ENCODE peak calls at places on chromosomes 7 and 10, in nine cellular contexts. G is Peyer's patch, I is cardiac muscle cell, Y is psoas muscle, C is spleen, D is pancreas, L is tibial nerve, H is H7, O is esophagus muscularis mucosa. K is an unnamed sample.
A peak's percentile ranks its signal among the peaks of the same experiment; 100 is the strongest.

GRCh38 chr10:98684019-98684899 is 237.5 kb upstream of the HPS1 start:
- DNase-seq in G (no peak), I (no peak), Y (no peak), C (no peak), D (no peak), L (no peak), H (no peak), O (no peak), K (peak; percentile 22)

GRCh38 chr10:74419491-74420466 is 268.8 kb downstream of the ADK start:
- DNase-seq in G (no peak), I (peak; percentile 15), Y (no peak), C (no peak), D (no peak), L (no peak), H (peak; percentile 8), O (no peak), K (no peak)

GRCh38 chr7:7512861-7513597 is 22.6 kb downstream of the COL28A1 start:
- DNase-seq in G (no peak), I (no peak), Y (no peak), C (no peak), D (no peak), L (no peak), H (no peak), O (no peak), K (no peak)

GRCh38 chr10:133151528-133151927 is 8.5 kb upstream of the KNDC1 start:
- DNase-seq in G (peak; percentile 10), I (no peak), Y (no peak), C (no peak), D (no peak), L (no peak), H (peak; percentile 90), O (no peak), K (no peak)

GRCh38 chr10:132137111-132138072 is 49.4 kb upstream of the DPYSL4 start:
- DNase-seq in G (no peak), I (no peak), Y (peak; percentile 44), C (peak; percentile 58), D (peak; percentile 44), L (no peak), H (no peak), O (no peak), K (no peak)

GRCh38 chr10:28946479-28946878 is 269.2 kb downstream of the BAMBI start:
- DNase-seq in G (no peak), I (peak; percentile 73), Y (no peak), C (no peak), D (no peak), L (no peak), H (no peak), O (no peak), K (no peak)

GRCh38 chr7:23299770-23300300 is 696 bp downstream of the MALSU1 start:
- DNase-seq in G (no peak), I (peak; percentile 23), Y (no peak), C (no peak), D (no peak), L (no peak), H (no peak), O (no peak), K (peak; percentile 10)

GRCh38 chr7:132368246-132368900 is 207.9 kb downstream of the PLXNA4 start:
- DNase-seq in G (no peak), I (no peak), Y (no peak), C (no peak), D (no peak), L (no peak), H (no peak), O (no peak), K (no peak)

GRCh38 chr7:106916689-106917088 is 51.6 kb downstream of the PIK3CG start:
- DNase-seq in G (no peak), I (no peak), Y (no peak), C (no peak), D (no peak), L (no peak), H (no peak), O (no peak), K (no peak)

GRCh38 chr10:121891103-121891502 is 36.7 kb downstream of the ATE1 start:
- DNase-seq in G (no peak), I (no peak), Y (no peak), C (no peak), D (no peak), L (no peak), H (peak; percentile 77), O (no peak), K (no peak)

GRCh38 chr7:13846386-13846785 is 143.1 kb downstream of the ETV1 start:
- DNase-seq in G (no peak), I (no peak), Y (no peak), C (no peak), D (no peak), L (no peak), H (no peak), O (no peak), K (no peak)

GRCh38 chr7:103632005-103632639 is 186.1 kb upstream of the SLC26A5 start:
- DNase-seq in G (no peak), I (peak; percentile 37), Y (no peak), C (no peak), D (no peak), L (no peak), H (no peak), O (no peak), K (no peak)

GRCh38 chr7:29410981-29411380 is 152.7 kb upstream of the PRR15 start:
- DNase-seq in G (no peak), I (no peak), Y (no peak), C (no peak), D (no peak), L (no peak), H (no peak), O (no peak), K (no peak)

GRCh38 chr7:95545007-95545615 is 51.2 kb downstream of the PDK4 start:
- DNase-seq in G (no peak), I (peak; percentile 82), Y (no peak), C (no peak), D (no peak), L (peak; percentile 72), H (peak; percentile 43), O (no peak), K (peak; percentile 24)

GRCh38 chr7:50791921-50792341 is 9.2 kb upstream of the GRB10 start:
- DNase-seq in G (no peak), I (peak; percentile 80), Y (no peak), C (no peak), D (no peak), L (no peak), H (no peak), O (no peak), K (peak; percentile 20)

GRCh38 chr7:93198472-93198871 is 27.8 kb downstream of the HEPACAM2 start:
- DNase-seq in G (no peak), I (no peak), Y (no peak), C (no peak), D (no peak), L (no peak), H (no peak), O (no peak), K (no peak)

GRCh38 chr7:91892821-91893340 is 12.4 kb upstream of the MTERF1 start:
- DNase-seq in G (no peak), I (peak; percentile 38), Y (no peak), C (no peak), D (no peak), L (no peak), H (peak; percentile 37), O (no peak), K (no peak)

GRCh38 chr7:24216576-24217116 is 67.3 kb upstream of the NPY start:
- DNase-seq in G (no peak), I (peak; percentile 1), Y (no peak), C (no peak), D (no peak), L (no peak), H (no peak), O (peak; percentile 39), K (no peak)

GRCh38 chr7:22094413-22095304 is 149.0 kb upstream of the CDCA7L start:
- DNase-seq in G (no peak), I (peak; percentile 17), Y (no peak), C (no peak), D (no peak), L (no peak), H (no peak), O (no peak), K (no peak)

GRCh38 chr7:133330085-133330484 is 77.2 kb downstream of the EXOC4 start:
- DNase-seq in G (no peak), I (no peak), Y (no peak), C (no peak), D (no peak), L (no peak), H (no peak), O (no peak), K (peak; percentile 3)

GRCh38 chr10:110824660-110825059 is 47.1 kb upstream of the PDCD4 start:
- DNase-seq in G (no peak), I (no peak), Y (no peak), C (no peak), D (no peak), L (no peak), H (no peak), O (no peak), K (no peak)
- H3K36me3 ChIP-seq in G (no peaks in the 10 kb centered on the region), I (no peaks in the 10 kb centered on the region), Y (peaks cover 36% of the 10 kb centered on the region), C (no peaks in the 10 kb centered on the region), D (no peaks in the 10 kb centered on the region), L (no peaks in the 10 kb centered on the region), H (no peaks in the 10 kb centered on the region), O (no peaks in the 10 kb centered on the region), K (no peaks in the 10 kb centered on the region)

GRCh38 chr7:2972531-2973161 is 71.0 kb downstream of the CARD11 start:
- DNase-seq in G (no peak), I (no peak), Y (no peak), C (no peak), D (no peak), L (no peak), H (no peak), O (no peak), K (no peak)
- H3K36me3 ChIP-seq in G (no peaks in the 10 kb centered on the region), I (no peaks in the 10 kb centered on the region), Y (no peaks in the 10 kb centered on the region), C (no peaks in the 10 kb centered on the region), D (no peaks in the 10 kb centered on the region), L (no peaks in the 10 kb centered on the region), H (no peaks in the 10 kb centered on the region), O (no peaks in the 10 kb centered on the region), K (no peaks in the 10 kb centered on the region)

GRCh38 chr10:59901481-59901880 is 4.9 kb downstream of the CCDC6 start:
- DNase-seq in G (no peak), I (no peak), Y (no peak), C (no peak), D (no peak), L (no peak), H (no peak), O (no peak), K (no peak)
- H3K36me3 ChIP-seq in G (no peaks in the 10 kb centered on the region), I (no peaks in the 10 kb centered on the region), Y (no peaks in the 10 kb centered on the region), C (no peaks in the 10 kb centered on the region), D (no peaks in the 10 kb centered on the region), L (no peaks in the 10 kb centered on the region), H (no peaks in the 10 kb centered on the region), O (no peaks in the 10 kb centered on the region), K (no peaks in the 10 kb centered on the region)

DNA sequence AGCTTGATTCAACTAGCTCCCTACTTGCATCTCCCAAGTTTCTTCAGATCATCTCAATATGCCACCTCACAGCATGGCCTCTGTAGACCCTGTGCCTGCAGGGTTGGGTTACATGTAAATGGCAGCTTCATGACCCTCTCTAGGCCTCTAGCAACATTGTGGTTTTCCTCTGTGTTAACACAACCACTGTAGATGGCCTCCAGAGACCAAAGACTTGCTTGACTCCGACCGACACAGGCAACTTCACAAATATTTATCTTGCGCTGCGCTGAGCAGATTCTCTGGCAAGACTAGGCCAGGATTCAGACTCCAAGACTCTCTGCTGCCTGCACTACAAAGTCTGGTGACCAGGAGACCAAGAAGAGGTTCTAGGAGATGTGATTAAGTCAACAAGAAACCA is 75.9 kb downstream of the CNOT4 start:
- DNase-seq in G (no peak), I (no peak), Y (no peak), C (no peak), D (no peak), L (no peak), H (no peak), O (no peak), K (peak; percentile 74)
- H3K36me3 ChIP-seq in G (peaks cover 13% of the 10 kb centered on the region), I (no peaks in the 10 kb centered on the region), Y (peaks cover 29% of the 10 kb centered on the region), C (peaks cover 36% of the 10 kb centered on the region), D (no peaks in the 10 kb centered on the region), L (peaks cover 52% of the 10 kb centered on the region), H (no peaks in the 10 kb centered on the region), O (peaks cover 5% of the 10 kb centered on the region), K (peaks cover 1% of the 10 kb centered on the region)